ENCODE peak calls at places on chromosomes 3 and 15, in ten cellular contexts. J is spleen, R is transverse colon, H is breast epithelium, U is prostate gland, W is HepG2, Y is stomach, V is HCT116, F is K562, E is suprapubic skin. B is an unnamed sample.

GRCh38 chr15:33031324-33031736 is 163.2 kb downstream of the FMN1 start:
- DNase-seq in J (no peak), R (no peak), H (no peak), U (no peak), W (no peak), Y (no peak), V (no peak), F (no peak), E (no peak), B (no peak)

GRCh38 chr15:38253448-38253847 is 812 bp downstream of the SPRED1 start:
- DNase-seq in J (no peak), R (peak; percentile 13), H (no peak), U (peak; percentile 20), W (no peak), Y (no peak), V (peak; percentile 28), F (peak; percentile 16), E (no peak), B (no peak)

GRCh38 chr3:187044206-187044605 is 95.1 kb downstream of the RPL39L start:
- DNase-seq in J (no peak), R (no peak), H (no peak), U (no peak), W (no peak), Y (no peak), V (no peak), F (no peak), E (no peak), B (peak; percentile 33)

GRCh38 chr3:52232279-52233107 is 6.5 kb downstream of the TWF2 start:
- DNase-seq in J (no peak), R (no peak), H (no peak), U (no peak), W (no peak), Y (no peak), V (no peak), F (no peak), E (no peak), B (no peak)

GRCh38 chr3:46405301-46406079 is 1.4 kb downstream of the CCR5AS start:
- DNase-seq in J (no peak), R (peak; percentile 73), H (no peak), U (peak; percentile 50), W (no peak), Y (peak; percentile 65), V (no peak), F (peak; percentile 32), E (no peak), B (peak; percentile 84)

GRCh38 chr3:115853083-115853482 is 229.8 kb downstream of the GAP43 start:
- DNase-seq in J (no peak), R (no peak), H (no peak), U (no peak), W (no peak), Y (no peak), V (no peak), F (no peak), E (no peak), B (no peak)

GRCh38 chr3:14235003-14235876 is 56.6 kb downstream of the LSM3 start:
- DNase-seq in J (no peak), R (peak; percentile 74), H (no peak), U (no peak), W (no peak), Y (peak; percentile 44), V (no peak), F (no peak), E (no peak), B (no peak)

GRCh38 chr3:11522398-11522715 is 121.4 kb downstream of the VGLL4 start:
- DNase-seq in J (no peak), R (no peak), H (no peak), U (no peak), W (no peak), Y (no peak), V (no peak), F (no peak), E (no peak), B (no peak)

GRCh38 chr3:98763076-98763475 is at the start of gene ST3GAL6:
- DNase-seq in J (peak; percentile 76), R (peak; percentile 17), H (no peak), U (no peak), W (no peak), Y (no peak), V (no peak), F (no peak), E (no peak), B (no peak)

GRCh38 chr3:73783811-73784210 is 159.1 kb upstream of the PDZRN3 start:
- DNase-seq in J (no peak), R (no peak), H (no peak), U (no peak), W (no peak), Y (no peak), V (no peak), F (no peak), E (no peak), B (no peak)

GRCh38 chr15:69141286-69141701 is 19.1 kb upstream of the GLCE start:
- DNase-seq in J (no peak), R (no peak), H (no peak), U (no peak), W (peak; percentile 28), Y (no peak), V (no peak), F (no peak), E (no peak), B (no peak)

DNA sequence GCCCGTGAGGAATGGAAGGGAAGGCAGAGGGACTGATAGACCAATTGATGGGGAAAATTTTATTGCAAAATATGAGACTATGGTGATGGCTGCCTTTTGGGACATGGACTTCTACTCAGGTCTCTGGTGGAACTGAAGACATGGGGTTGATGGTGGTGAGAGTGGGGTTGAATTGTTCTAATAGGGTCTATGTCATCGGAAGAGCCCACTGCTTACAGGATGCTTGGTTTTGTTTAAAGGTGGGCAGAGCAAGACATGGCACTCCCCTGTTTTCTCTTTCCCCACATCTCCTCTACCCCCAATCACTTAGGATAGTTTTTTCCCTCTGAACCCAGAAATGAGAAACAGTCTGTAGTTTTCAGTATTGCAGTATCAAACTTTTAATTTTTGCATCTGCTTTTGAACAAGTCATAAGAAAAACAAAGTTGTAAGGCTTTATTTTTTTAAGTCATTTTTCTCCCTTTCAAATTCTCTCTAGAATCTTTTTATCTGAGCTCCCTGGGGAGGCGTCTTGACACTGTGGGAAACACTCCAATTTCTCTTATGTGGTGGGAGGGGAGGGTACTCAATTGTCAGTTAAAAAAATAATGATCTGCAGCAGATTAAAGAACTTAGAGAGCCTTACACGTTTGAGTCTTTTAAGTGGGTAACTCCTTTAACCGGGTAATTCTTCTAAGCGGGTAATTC is 276.2 kb upstream of the TBC1D5 start:
- DNase-seq in J (no peak), R (no peak), H (no peak), U (no peak), W (no peak), Y (no peak), V (no peak), F (no peak), E (no peak), B (no peak)
- H3K27ac ChIP-seq in J (no peak overlapping the region), R (no peak overlapping the region), H (no peak overlapping the region), U (no peak overlapping the region), W (no peak overlapping the region), Y (no peak overlapping the region), V (no peak overlapping the region), F (no peak overlapping the region), E (no peak overlapping the region), B (no peak overlapping the region)

GRCh38 chr3:134485620-134486576 is at the start of the genes ANAPC13 and CEP63:
- DNase-seq in J (peak; percentile 98), R (peak; percentile 95), H (peak; percentile 94), U (peak; percentile 95), W (peak; percentile 97), Y (peak; percentile 93), V (peak; percentile 99), F (peak; percentile 80), E (peak; percentile 96), B (peak; percentile 96)
- TF ChIP-seq POLR2A in J (peak; percentile 29), R (peak; percentile 72), H (peak; percentile 29), U (no peak), W (peak; percentile 88), Y (peak; percentile 16), V (peak; percentile 77), F (peak; percentile 90), E (no peak), B (peak; percentile 84)

GRCh38 chr3:140920029-140920428 is 21.6 kb upstream of the SLC25A36 start:
- DNase-seq in J (no peak), R (no peak), H (no peak), U (no peak), W (no peak), Y (no peak), V (no peak), F (no peak), E (no peak), B (no peak)

GRCh38 chr3:140922634-140923033 is 19.0 kb upstream of the SLC25A36 start:
- DNase-seq in J (no peak), R (no peak), H (no peak), U (no peak), W (no peak), Y (no peak), V (no peak), F (peak; percentile 19), E (no peak), B (no peak)

GRCh38 chr3:140927711-140928110 is 13.9 kb upstream of the SLC25A36 start:
- DNase-seq in J (no peak), R (no peak), H (no peak), U (no peak), W (no peak), Y (peak; percentile 60), V (no peak), F (no peak), E (no peak), B (no peak)

GRCh38 chr3:140927279-140927678 is 14.4 kb upstream of the SLC25A36 start:
- DNase-seq in J (no peak), R (no peak), H (no peak), U (no peak), W (no peak), Y (no peak), V (no peak), F (no peak), E (no peak), B (no peak)

GRCh38 chr3:140924097-140924873 is 17.4 kb upstream of the SLC25A36 start:
- DNase-seq in J (no peak), R (no peak), H (peak; percentile 71), U (peak; percentile 51), W (no peak), Y (no peak), V (no peak), F (no peak), E (no peak), B (no peak)
- TF ChIP-seq POLR2AphosphoS5 in J (no peak), R (no peak), H (no peak), U (peak; percentile 56), W (no peak), Y (no peak), V (no peak), F (no peak), E (no peak), B (no peak)

GRCh38 chr3:170942011-170942410 is 33.6 kb upstream of the EIF5A2 start:
- DNase-seq in J (no peak), R (no peak), H (no peak), U (no peak), W (no peak), Y (no peak), V (no peak), F (no peak), E (no peak), B (no peak)

GRCh38 chr3:170947018-170947769 is 38.8 kb upstream of the EIF5A2 start:
- DNase-seq in J (no peak), R (no peak), H (no peak), U (no peak), W (no peak), Y (no peak), V (no peak), F (no peak), E (peak; percentile 59), B (no peak)

DNA sequence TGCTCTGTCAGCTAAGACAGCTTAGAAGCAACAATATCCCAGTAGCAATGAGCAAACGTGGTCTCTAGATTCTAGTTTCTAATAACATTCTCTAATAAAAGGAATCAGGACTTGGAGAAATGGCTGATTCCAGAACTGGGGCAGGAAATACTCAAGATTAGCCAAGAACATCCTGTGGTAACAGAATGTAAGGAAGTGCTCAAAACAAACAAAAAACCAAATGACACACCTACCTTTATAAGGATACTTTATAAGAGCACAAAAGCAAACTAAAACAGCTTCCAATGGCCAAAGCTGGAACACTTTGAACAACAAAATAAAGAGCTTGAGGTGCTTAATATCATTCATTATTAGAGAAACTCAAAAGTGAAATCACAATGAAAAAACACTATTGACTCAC is 33.1 kb upstream of the EIF5A2 start:
- DNase-seq in J (no peak), R (no peak), H (no peak), U (no peak), W (no peak), Y (no peak), V (no peak), F (no peak), E (no peak), B (no peak)
- H3K27ac ChIP-seq in J (no peak overlapping the region), R (no peak overlapping the region), H (no peak overlapping the region), U (no peak overlapping the region), W (no peak overlapping the region), Y (no peak overlapping the region), V (no peak overlapping the region), F (no peak overlapping the region), E (no peak overlapping the region), B (no peak overlapping the region)

B was measured in upper lobe of left lung.